ENCODE peak calls at places on chromosomes 16 and 17, in nine cellular contexts. H is A673; G is endothelial cell; M is GM04504; Z is NCI-H510A; U is NCI-H1092; J is activated T-helper 1 cell treated with anti-CD3 and anti-CD28 coated beads, Interleukin-12 subunit alpha, Interleukin-12 subunit beta, Interleukin-2, Interleukin-4 antibody, amounts not matched to agents 30 ng/mL and 10 ng/mL and 1 ng/mL, durations not matched to agents 14 hours and 24 hours and 36 hours; T is T1000; S is CD4-positive, CD25-positive, alpha-beta regulatory T cell. F is an unnamed sample.
A peak's percentile ranks its signal among the peaks of the same experiment; 100 is the strongest.

GRCh38 chr17:49397586-49397985 is 17.1 kb downstream of the PHB1 start:
- DNase-seq in H (no peak), G (no peak), M (no peak), Z (no peak), U (no peak), J (no peak), T (no peak), S (no peak), F (no peak)

GRCh38 chr17:16887523-16888095 is 84.3 kb downstream of the TNFRSF13B start:
- DNase-seq in H (no peak), G (no peak), M (no peak), Z (no peak), U (no peak), J (no peak), T (no peak), S (no peak), F (no peak)

GRCh38 chr16:16120044-16120381 is 103.3 kb downstream of the ABCC6 start:
- DNase-seq in H (no peak), G (no peak), M (no peak), Z (no peak), U (peak; percentile 75), J (no peak), T (no peak), S (no peak), F (no peak)

GRCh38 chr16:87418216-87418615 is 26.1 kb downstream of the MAP1LC3B start:
- DNase-seq in H (no peak), G (no peak), M (no peak), Z (no peak), U (no peak), J (no peak), T (no peak), S (no peak), F (no peak)

GRCh38 chr17:50290074-50290702 is 15.9 kb downstream of the TMEM92 start:
- DNase-seq in H (peak; percentile 56), G (no peak), M (peak; percentile 99), Z (no peak), U (no peak), J (peak; percentile 15), T (peak; percentile 56), S (peak; percentile 8), F (no peak)

GRCh38 chr17:74758846-74759163 is 10.4 kb downstream of the NHERF1 start:
- DNase-seq in H (peak; percentile 60), G (no peak), M (peak; percentile 32), Z (no peak), U (no peak), J (no peak), T (no peak), S (no peak), F (peak; percentile 46)

GRCh38 chr16:88853336-88853941 is 3.3 kb downstream of the GALNS start:
- DNase-seq in H (no peak), G (no peak), M (no peak), Z (no peak), U (no peak), J (no peak), T (no peak), S (no peak), F (no peak)

GRCh38 chr17:77345260-77345910 is 204.6 kb downstream of the SEC14L1 start:
- DNase-seq in H (no peak), G (no peak), M (no peak), Z (no peak), U (no peak), J (no peak), T (no peak), S (no peak), F (no peak)

GRCh38 chr16:22008215-22009142 is 568 bp downstream of the MOSMO start:
- DNase-seq in H (no peak), G (peak; percentile 35), M (no peak), Z (no peak), U (no peak), J (no peak), T (no peak), S (peak; percentile 43), F (peak; percentile 53)

GRCh38 chr17:73338050-73338491 is 26.3 kb upstream of the CDC42EP4 start:
- DNase-seq in H (no peak), G (no peak), M (peak; percentile 64), Z (no peak), U (no peak), J (no peak), T (peak; percentile 83), S (no peak), F (no peak)

GRCh38 chr16:21685034-21685455 is 21.3 kb downstream of the OTOA start:
- DNase-seq in H (peak; percentile 16), G (peak; percentile 24), M (no peak), Z (no peak), U (no peak), J (no peak), T (no peak), S (no peak), F (no peak)

GRCh38 chr16:50932348-50932916 is 190.5 kb downstream of the CYLD start:
- DNase-seq in H (no peak), G (no peak), M (no peak), Z (no peak), U (no peak), J (no peak), T (no peak), S (no peak), F (no peak)

GRCh38 chr16:56477096-56477878 is 25.9 kb downstream of the OGFOD1 start:
- DNase-seq in H (peak; percentile 91), G (no peak), M (peak; percentile 69), Z (no peak), U (no peak), J (no peak), T (no peak), S (no peak), F (no peak)

GRCh38 chr17:10001296-10001904 is 96.3 kb upstream of the RCVRN start:
- DNase-seq in H (no peak), G (no peak), M (no peak), Z (no peak), U (no peak), J (no peak), T (no peak), S (no peak), F (no peak)

GRCh38 chr17:76500074-76500744 is 1.0 kb downstream of the RHBDF2 start:
- DNase-seq in H (no peak), G (no peak), M (no peak), Z (no peak), U (no peak), J (no peak), T (no peak), S (no peak), F (no peak)

GRCh38 chr16:57802635-57803412 is 533 bp upstream of the KIFC3 start:
- DNase-seq in H (no peak), G (no peak), M (no peak), Z (no peak), U (no peak), J (no peak), T (no peak), S (no peak), F (peak; percentile 30)

GRCh38 chr16:66156538-66156937 is 210.0 kb upstream of the CDH5 start:
- DNase-seq in H (no peak), G (no peak), M (no peak), Z (no peak), U (no peak), J (no peak), T (no peak), S (no peak), F (no peak)

F was measured in BE2C.